ENCODE peak calls at places on chromosomes 4 and X, in four cellular contexts. One of them, this sample, is unnamed.
A peak's percentile ranks its signal among the peaks of the same experiment; 100 is the strongest.

GRCh38 chr4:70838400-70838971 is 1.2 kb downstream of the GRSF1 start:
- DNase-seq in right lobe of liver: no peak
- DNase-seq in cardiac fibroblast: peak; percentile 19
- DNase-seq in adrenal gland: no peak
- DNase-seq in this sample: no peak

GRCh38 chr4:186845137-186845842 is 121.6 kb upstream of the FAT1 start:
- DNase-seq in right lobe of liver: no peak
- DNase-seq in cardiac fibroblast: peak; percentile 86
- DNase-seq in adrenal gland: no peak
- DNase-seq in this sample: peak; percentile 77

GRCh38 chrX:31036895-31037294 is 34.9 kb downstream of the FTHL17 start:
- DNase-seq in right lobe of liver: peak; percentile 43
- DNase-seq in cardiac fibroblast: peak; percentile 66
- DNase-seq in adrenal gland: peak; percentile 75
- DNase-seq in this sample: no peak

GRCh38 chr4:2684486-2684885 is 71.7 kb downstream of the TNIP2 start:
- DNase-seq in right lobe of liver: no peak
- DNase-seq in cardiac fibroblast: no peak
- DNase-seq in adrenal gland: no peak
- DNase-seq in this sample: no peak

GRCh38 chrX:115499112-115499805 is 61.7 kb upstream of the PLS3 start:
- DNase-seq in right lobe of liver: no peak
- DNase-seq in cardiac fibroblast: no peak
- DNase-seq in adrenal gland: no peak
- DNase-seq in this sample: no peak

GRCh38 chr4:79881407-79881806 is 191.6 kb downstream of the ANTXR2 start:
- DNase-seq in right lobe of liver: no peak
- DNase-seq in cardiac fibroblast: no peak
- DNase-seq in adrenal gland: no peak
- DNase-seq in this sample: no peak

GRCh38 chr4:122658377-122658776 is 37.5 kb upstream of the IL21 start:
- DNase-seq in right lobe of liver: no peak
- DNase-seq in cardiac fibroblast: no peak
- DNase-seq in adrenal gland: no peak
- DNase-seq in this sample: no peak

GRCh38 chrX:124223524-124223923 is 108.9 kb upstream of the TEX13D start:
- DNase-seq in right lobe of liver: no peak
- DNase-seq in cardiac fibroblast: no peak
- DNase-seq in adrenal gland: no peak
- DNase-seq in this sample: no peak

GRCh38 chr4:145440292-145441007 is 41.2 kb upstream of the SMAD1 start:
- DNase-seq in right lobe of liver: no peak
- DNase-seq in cardiac fibroblast: no peak
- DNase-seq in adrenal gland: no peak
- DNase-seq in this sample: no peak

GRCh38 chr4:1416948-1417260 is 10.7 kb upstream of the NKX1-1 start:
- DNase-seq in right lobe of liver: peak; percentile 40
- DNase-seq in cardiac fibroblast: no peak
- DNase-seq in adrenal gland: peak; percentile 35
- DNase-seq in this sample: no peak

GRCh38 chr4:185779520-185779919 is 32.5 kb downstream of the SORBS2 start:
- DNase-seq in right lobe of liver: no peak
- DNase-seq in cardiac fibroblast: peak; percentile 92
- DNase-seq in adrenal gland: no peak
- DNase-seq in this sample: no peak

GRCh38 chrX:78092296-78092695 is 11.8 kb upstream of the PGK1 start:
- DNase-seq in right lobe of liver: no peak
- DNase-seq in cardiac fibroblast: peak; percentile 66
- DNase-seq in adrenal gland: no peak
- DNase-seq in this sample: no peak
- TF ChIP-seq CTCF in right lobe of liver: no peak
- TF ChIP-seq CTCF in cardiac fibroblast: peak; percentile 48
- TF ChIP-seq CTCF in adrenal gland: no peak
- TF ChIP-seq CTCF in this sample: peak; percentile 54

DNA sequence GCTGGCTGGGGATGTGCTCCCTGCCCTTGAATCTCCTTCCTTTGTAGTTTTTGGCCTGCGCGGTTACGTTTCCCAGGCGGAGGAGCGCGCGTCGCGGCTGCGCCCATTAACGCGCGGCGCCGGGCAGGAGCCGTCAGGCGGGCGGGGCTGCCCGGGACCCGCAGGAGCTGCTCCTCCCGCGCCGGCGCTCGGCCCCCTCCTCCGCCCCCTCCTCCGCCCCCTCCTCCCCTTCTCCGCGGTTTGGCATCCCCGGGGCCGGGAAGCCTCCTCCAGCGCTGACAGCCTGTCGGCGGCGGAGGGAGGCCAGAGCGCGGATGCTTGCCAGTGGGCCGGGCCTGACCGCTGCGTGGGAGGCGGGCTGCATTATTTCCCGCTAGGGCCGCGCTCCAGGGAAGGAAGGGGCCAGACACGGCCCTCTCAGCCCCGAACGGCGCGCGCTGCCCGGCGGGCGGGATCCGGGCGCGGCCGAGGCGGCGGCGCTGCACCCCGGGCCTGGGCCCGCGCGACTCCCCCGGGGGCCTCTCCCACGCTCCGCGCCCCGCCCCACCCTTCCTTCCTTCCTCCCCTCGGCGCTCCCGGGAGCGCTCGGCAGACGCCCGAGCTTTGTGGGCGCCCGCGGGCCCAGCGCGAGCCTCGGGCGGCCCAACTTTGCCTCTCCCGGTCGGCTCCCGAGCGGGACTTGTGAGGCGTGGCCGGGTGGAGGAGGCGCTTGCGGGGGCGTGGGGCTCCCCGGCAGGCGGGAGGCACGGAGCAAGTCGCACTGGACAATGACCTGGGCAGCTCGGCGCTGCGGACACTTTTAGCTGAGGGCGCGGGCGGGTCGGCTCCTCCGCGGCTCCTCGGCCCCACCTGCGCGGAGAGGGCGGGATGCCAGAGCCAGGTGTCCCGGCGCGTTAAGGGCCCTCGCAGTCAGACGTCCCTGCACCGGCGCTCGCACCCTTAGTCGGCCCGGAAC is at the start of gene DCLK2:
- DNase-seq in right lobe of liver: peak; percentile 59
- DNase-seq in cardiac fibroblast: peak; percentile 74
- DNase-seq in adrenal gland: peak; percentile 84
- DNase-seq in this sample: peak; percentile 30
- H3K4me3 ChIP-seq in right lobe of liver: peak within 1 kb of the TSS; percentile 45
- H3K4me3 ChIP-seq in cardiac fibroblast: peak within 1 kb of the TSS; percentile 66
- H3K4me3 ChIP-seq in adrenal gland: no peak within 1 kb of the TSS
- H3K4me3 ChIP-seq in this sample: peak within 1 kb of the TSS; percentile 65

GRCh38 chr4:151646322-151646721 is 114.5 kb downstream of the GATB start:
- DNase-seq in right lobe of liver: no peak
- DNase-seq in cardiac fibroblast: peak; percentile 6
- DNase-seq in adrenal gland: no peak
- DNase-seq in this sample: no peak
- TF ChIP-seq CTCF in right lobe of liver: no peak
- TF ChIP-seq CTCF in cardiac fibroblast: no peak
- TF ChIP-seq CTCF in adrenal gland: no peak
- TF ChIP-seq CTCF in this sample: peak; percentile 30

GRCh38 chrX:136205882-136206281 is 45.3 kb downstream of the MAP7D3 start:
- DNase-seq in right lobe of liver: no peak
- DNase-seq in cardiac fibroblast: no peak
- DNase-seq in adrenal gland: no peak
- DNase-seq in this sample: no peak

GRCh38 chrX:136204571-136204970 is 46.6 kb downstream of the MAP7D3 start:
- DNase-seq in right lobe of liver: no peak
- DNase-seq in cardiac fibroblast: peak; percentile 85
- DNase-seq in adrenal gland: peak; percentile 61
- DNase-seq in this sample: no peak

GRCh38 chrX:136207546-136207945 is 43.7 kb downstream of the MAP7D3 start:
- DNase-seq in right lobe of liver: no peak
- DNase-seq in cardiac fibroblast: no peak
- DNase-seq in adrenal gland: no peak
- DNase-seq in this sample: no peak

GRCh38 chrX:136209016-136209738 is 42.0 kb downstream of the MAP7D3 start:
- DNase-seq in right lobe of liver: peak; percentile 58
- DNase-seq in cardiac fibroblast: peak; percentile 73
- DNase-seq in adrenal gland: peak; percentile 80
- DNase-seq in this sample: no peak

GRCh38 chrX:136206916-136207315 is 44.3 kb downstream of the MAP7D3 start:
- DNase-seq in right lobe of liver: no peak
- DNase-seq in cardiac fibroblast: no peak
- DNase-seq in adrenal gland: no peak
- DNase-seq in this sample: no peak
- H3K4me3 ChIP-seq in right lobe of liver: no peak overlapping the region
- H3K4me3 ChIP-seq in cardiac fibroblast: no peak overlapping the region
- H3K4me3 ChIP-seq in adrenal gland: no peak overlapping the region
- H3K4me3 ChIP-seq in this sample: no peak overlapping the region

DNA sequence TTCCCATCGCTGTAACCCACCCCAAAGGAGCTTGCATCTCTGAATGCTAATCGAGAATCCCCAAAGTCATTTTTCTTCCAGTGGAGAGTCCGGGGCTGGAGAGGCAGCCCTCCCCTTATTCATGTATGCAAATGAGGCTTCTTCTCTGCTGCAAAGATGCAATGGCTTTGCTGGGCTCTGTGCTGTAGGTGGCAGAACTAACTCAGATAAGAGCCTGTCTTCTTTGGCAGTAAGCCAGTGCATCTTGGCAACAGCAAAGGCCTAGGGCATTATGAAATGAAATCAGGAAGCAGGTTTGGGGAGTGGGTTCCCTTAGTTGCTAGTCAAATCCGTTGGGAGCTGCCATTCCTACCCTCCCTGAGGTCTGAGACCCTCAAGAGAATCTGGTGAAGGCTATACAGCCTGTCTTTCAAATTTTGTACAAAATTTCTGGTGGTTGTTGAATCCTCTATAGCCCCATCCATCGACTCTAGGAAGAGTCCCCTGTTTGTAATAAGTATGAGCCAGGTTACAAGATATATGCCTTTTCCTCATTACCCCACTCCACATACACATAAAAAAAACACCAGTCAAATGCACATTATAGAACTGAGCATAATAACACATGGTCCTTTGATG is 290.6 kb upstream of the TAPT1 start:
- DNase-seq in right lobe of liver: peak; percentile 54
- DNase-seq in cardiac fibroblast: peak; percentile 72
- DNase-seq in adrenal gland: peak; percentile 88
- DNase-seq in this sample: no peak
- TF ChIP-seq CTCF in right lobe of liver: peak; percentile 35
- TF ChIP-seq CTCF in cardiac fibroblast: peak; percentile 40
- TF ChIP-seq CTCF in adrenal gland: peak; percentile 58
- TF ChIP-seq CTCF in this sample: peak; percentile 66

GRCh38 chr4:165301833-165302232 is 25.6 kb upstream of the MSMO1 start:
- DNase-seq in right lobe of liver: no peak
- DNase-seq in cardiac fibroblast: peak; percentile 40
- DNase-seq in adrenal gland: no peak
- DNase-seq in this sample: no peak
- H3K4me3 ChIP-seq in right lobe of liver: peak overlapping the region; percentile 34
- H3K4me3 ChIP-seq in cardiac fibroblast: peak overlapping the region; percentile 34
- H3K4me3 ChIP-seq in adrenal gland: no peak overlapping the region
- H3K4me3 ChIP-seq in this sample: no peak overlapping the region

GRCh38 chrX:45851434-45851991 is 650.8 kb upstream of the DIPK2B start:
- DNase-seq in right lobe of liver: no peak
- DNase-seq in cardiac fibroblast: no peak
- DNase-seq in adrenal gland: no peak
- DNase-seq in this sample: no peak

GRCh38 chrX:45852884-45853283 is 652.2 kb upstream of the DIPK2B start:
- DNase-seq in right lobe of liver: no peak
- DNase-seq in cardiac fibroblast: peak; percentile 21
- DNase-seq in adrenal gland: no peak
- DNase-seq in this sample: no peak

GRCh38 chrX:45850197-45850774 is 649.6 kb upstream of the DIPK2B start:
- DNase-seq in right lobe of liver: no peak
- DNase-seq in cardiac fibroblast: peak; percentile 30
- DNase-seq in adrenal gland: no peak
- DNase-seq in this sample: no peak

GRCh38 chrX:45849261-45849660 is 648.6 kb upstream of the DIPK2B start:
- DNase-seq in right lobe of liver: no peak
- DNase-seq in cardiac fibroblast: peak; percentile 86
- DNase-seq in adrenal gland: no peak
- DNase-seq in this sample: peak; percentile 75

DNA sequence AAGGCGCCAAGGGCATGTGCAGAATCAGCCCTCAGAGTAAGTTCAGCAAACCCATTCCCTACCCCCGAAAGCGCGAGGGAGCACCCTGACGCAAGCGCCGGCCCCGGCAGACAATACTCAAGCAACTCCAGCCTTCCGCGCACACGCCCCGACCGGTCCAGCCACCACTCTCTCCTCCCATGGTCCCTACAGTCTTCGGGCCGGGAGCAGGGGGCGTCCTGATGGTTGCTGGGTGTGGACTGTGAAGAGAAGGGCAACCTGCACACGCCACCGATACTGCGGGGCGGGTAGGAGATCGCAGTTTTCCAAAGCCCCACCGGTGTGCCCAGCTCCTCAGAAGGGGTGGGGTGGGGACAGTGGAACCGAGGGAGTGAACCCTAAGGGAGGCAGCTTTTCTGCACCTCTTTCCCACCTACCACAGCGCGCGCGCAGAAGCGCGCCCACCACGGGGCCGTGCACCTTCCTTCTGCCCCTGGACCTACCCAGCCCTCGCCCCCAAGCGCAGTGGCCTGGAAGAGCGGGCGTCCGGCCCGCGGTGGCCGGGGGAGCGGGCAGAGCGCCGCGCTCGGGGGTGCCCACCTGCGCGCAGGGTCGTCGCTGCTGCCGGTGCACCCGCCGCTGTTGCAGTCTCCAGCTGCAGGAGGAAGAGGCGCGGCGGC is 650.2 kb upstream of the DIPK2B start:
- DNase-seq in right lobe of liver: no peak
- DNase-seq in cardiac fibroblast: peak; percentile 49
- DNase-seq in adrenal gland: no peak
- DNase-seq in this sample: no peak
- TF ChIP-seq CTCF in right lobe of liver: no peak
- TF ChIP-seq CTCF in cardiac fibroblast: no peak
- TF ChIP-seq CTCF in adrenal gland: no peak
- TF ChIP-seq CTCF in this sample: no peak

GRCh38 chr4:173171098-173171497 is 2.5 kb downstream of the GALNT7 start:
- DNase-seq in right lobe of liver: no peak
- DNase-seq in cardiac fibroblast: peak; percentile 64
- DNase-seq in adrenal gland: no peak
- DNase-seq in this sample: no peak
- H3K4me3 ChIP-seq in right lobe of liver: no peak overlapping the region
- H3K4me3 ChIP-seq in cardiac fibroblast: no peak overlapping the region
- H3K4me3 ChIP-seq in adrenal gland: no peak overlapping the region
- H3K4me3 ChIP-seq in this sample: no peak overlapping the region

DNA sequence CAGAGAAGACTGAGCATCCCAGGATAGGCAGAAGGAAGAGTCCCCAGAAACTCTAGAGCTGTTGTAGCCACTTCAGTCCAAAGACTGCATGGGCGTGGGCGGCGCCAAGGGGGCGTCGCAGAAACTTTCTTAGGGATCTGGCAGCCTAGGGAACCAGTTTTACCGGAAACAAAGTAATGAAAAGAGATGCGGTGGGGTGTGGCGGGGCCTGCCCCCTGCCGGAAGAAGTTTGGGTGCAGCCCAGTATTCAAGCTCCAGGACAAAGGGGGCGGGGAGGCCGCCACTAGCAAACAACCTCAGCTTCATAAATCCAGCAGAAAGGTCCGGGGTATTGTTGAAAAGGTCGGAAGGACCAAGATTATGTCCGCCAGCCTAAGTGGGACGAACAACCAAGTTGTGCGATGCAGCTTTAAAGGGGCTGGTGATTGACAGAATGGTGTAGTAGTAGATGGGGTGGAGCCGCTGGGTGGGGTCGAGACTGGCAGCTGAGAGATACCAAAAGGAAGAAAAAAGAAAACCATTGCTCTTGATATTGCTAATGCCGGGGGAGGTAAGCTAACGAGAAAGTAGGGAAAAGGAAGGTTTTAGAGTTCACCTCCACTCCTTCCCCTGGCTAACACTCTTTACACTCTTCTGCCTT is 190.5 kb downstream of the RRAGB start:
- DNase-seq in right lobe of liver: no peak
- DNase-seq in cardiac fibroblast: peak; percentile 28
- DNase-seq in adrenal gland: peak; percentile 72
- DNase-seq in this sample: no peak
- TF ChIP-seq CTCF in right lobe of liver: peak; percentile 29
- TF ChIP-seq CTCF in cardiac fibroblast: peak; percentile 37
- TF ChIP-seq CTCF in adrenal gland: peak; percentile 40
- TF ChIP-seq CTCF in this sample: no peak

This sample was measured in retinal pigment epithelial cell.